ENCODE peak calls at places on chromosomes 4 and X, in four cellular contexts. P is GM12878, E is K562, Y is A549. U is an unnamed sample.

GRCh38 chr4:122900314-122900713 is 22.1 kb downstream of the NUDT6 start:
- DNase-seq in P (no peak), Y (no peak), E (no peak), U (no peak)

GRCh38 chrX:13759152-13759718 is 24.7 kb downstream of the OFD1 start:
- DNase-seq in Y (no peak), P (peak), E (no peak), U (no peak)

GRCh38 chrX:37846558-37846933 is 825 bp downstream of the DYNLT3 start:
- DNase-seq in P (no peak), Y (no peak), E (no peak), U (no peak)

GRCh38 chr4:107035711-107036601 is at the start of gene DKK2:
- DNase-seq in E (no peak), P (no peak), Y (no peak), U (peak)

GRCh38 chrX:149527705-149528104 is 13.1 kb upstream of the EOLA1 start:
- DNase-seq in E (peak), Y (peak), P (no peak), U (peak)

GRCh38 chrX:9765737-9766098 is at the start of gene GPR143:
- DNase-seq in E (no peak), Y (no peak), P (no peak), U (no peak)

GRCh38 chr4:1403591-1404572 is 2.4 kb downstream of the NKX1-1 start:
- DNase-seq in Y (no peak), P (no peak), E (no peak), U (peak)

GRCh38 chrX:87664381-87664780 is 146.8 kb downstream of the KLHL4 start:
- DNase-seq in P (no peak), Y (peak), E (peak), U (peak)

GRCh38 chr4:29046166-29046565 is 1674.0 kb upstream of the PCDH7 start:
- DNase-seq in P (no peak), E (no peak), Y (no peak), U (no peak)

GRCh38 chrX:115693476-115693875 is 132.5 kb downstream of the PLS3 start:
- DNase-seq in Y (no peak), P (no peak), E (no peak), U (no peak)

GRCh38 chrX:42027367-42028025 is 104.1 kb upstream of the CASK start:
- DNase-seq in Y (no peak), E (no peak), P (peak), U (no peak)

GRCh38 chr4:128481752-128482480 is 194.3 kb upstream of the PGRMC2 start:
- DNase-seq in P (no peak), Y (no peak), E (no peak), U (no peak)

GRCh38 chr4:38381788-38382187 is 282.2 kb upstream of the KLF3 start:
- DNase-seq in Y (no peak), P (no peak), E (no peak), U (peak)

GRCh38 chr4:146520894-146521542 is 722 bp downstream of the SLC10A7 start:
- DNase-seq in E (peak), P (peak), Y (peak), U (peak)

GRCh38 chr4:131509521-131509920 is 1639.6 kb upstream of the PCDH10 start:
- DNase-seq in E (no peak), Y (no peak), P (no peak), U (no peak)

GRCh38 chr4:117786566-117786965 is 247.7 kb upstream of the NDST3 start:
- DNase-seq in Y (no peak), P (no peak), E (no peak), U (no peak)

GRCh38 chr4:2141762-2142520 is 82.8 kb downstream of the NAT8L start:
- DNase-seq in Y (no peak), P (no peak), E (no peak), U (no peak)

GRCh38 chrX:2457289-2458133 is 43.3 kb downstream of the DHRSX start:
- DNase-seq in E (peak), Y (peak), P (no peak), U (no peak)

GRCh38 chrX:50860518-50860917 is 46.5 kb upstream of the SHROOM4 start:
- DNase-seq in Y (no peak), E (no peak), P (no peak), U (no peak)

GRCh38 chr4:8348071-8348470 is 78.5 kb downstream of the HTRA3 start:
- DNase-seq in E (no peak), Y (no peak), P (no peak), U (no peak)

GRCh38 chrX:19715711-19716638 is 171.4 kb downstream of the SH3KBP1 start:
- DNase-seq in E (no peak), Y (no peak), P (no peak), U (no peak)

GRCh38 chr4:3377557-3377956 is 64.2 kb upstream of the HGFAC start:
- DNase-seq in Y (no peak), E (no peak), P (no peak), U (no peak)

GRCh38 chr4:41050116-41050515 is 164.2 kb downstream of the APBB2 start:
- DNase-seq in P (no peak), Y (no peak), E (no peak), U (no peak)
- TF ChIP-seq RCOR1 in P (no peak), Y (no peak), E (no peak), U (no peak)

GRCh38 chr4:43339435-43339834 is 446.9 kb downstream of the GRXCR1 start:
- DNase-seq in P (no peak), Y (no peak), E (no peak), U (no peak)
- TF ChIP-seq RCOR1 in P (no peak), Y (no peak), E (no peak), U (no peak)

GRCh38 chr4:170374770-170375169 is 285.0 kb upstream of the AADAT start:
- DNase-seq in Y (peak), E (peak), P (no peak), U (peak)
- TF ChIP-seq RCOR1 in Y (no peak), E (no peak), P (no peak), U (no peak)

GRCh38 chr4:74121643-74122579 is 22.9 kb upstream of the CXCL2 start:
- DNase-seq in Y (no peak), P (no peak), E (no peak), U (no peak)
- TF ChIP-seq RCOR1 in Y (no peak), P (no peak), E (no peak), U (no peak)

GRCh38 chr4:177109769-177110168 is 199.9 kb upstream of the NEIL3 start:
- DNase-seq in Y (no peak), E (no peak), P (no peak), U (no peak)

GRCh38 chr4:177105526-177105925 is 204.1 kb upstream of the NEIL3 start:
- DNase-seq in E (no peak), Y (no peak), P (no peak), U (no peak)

GRCh38 chr4:177107288-177107901 is 202.3 kb upstream of the NEIL3 start:
- DNase-seq in Y (no peak), E (no peak), P (no peak), U (no peak)

GRCh38 chr4:177108708-177109107 is 201.0 kb upstream of the NEIL3 start:
- DNase-seq in E (no peak), Y (peak), P (no peak), U (no peak)
- TF ChIP-seq RCOR1 in E (no peak), Y (no peak), P (no peak), U (no peak)

DNA sequence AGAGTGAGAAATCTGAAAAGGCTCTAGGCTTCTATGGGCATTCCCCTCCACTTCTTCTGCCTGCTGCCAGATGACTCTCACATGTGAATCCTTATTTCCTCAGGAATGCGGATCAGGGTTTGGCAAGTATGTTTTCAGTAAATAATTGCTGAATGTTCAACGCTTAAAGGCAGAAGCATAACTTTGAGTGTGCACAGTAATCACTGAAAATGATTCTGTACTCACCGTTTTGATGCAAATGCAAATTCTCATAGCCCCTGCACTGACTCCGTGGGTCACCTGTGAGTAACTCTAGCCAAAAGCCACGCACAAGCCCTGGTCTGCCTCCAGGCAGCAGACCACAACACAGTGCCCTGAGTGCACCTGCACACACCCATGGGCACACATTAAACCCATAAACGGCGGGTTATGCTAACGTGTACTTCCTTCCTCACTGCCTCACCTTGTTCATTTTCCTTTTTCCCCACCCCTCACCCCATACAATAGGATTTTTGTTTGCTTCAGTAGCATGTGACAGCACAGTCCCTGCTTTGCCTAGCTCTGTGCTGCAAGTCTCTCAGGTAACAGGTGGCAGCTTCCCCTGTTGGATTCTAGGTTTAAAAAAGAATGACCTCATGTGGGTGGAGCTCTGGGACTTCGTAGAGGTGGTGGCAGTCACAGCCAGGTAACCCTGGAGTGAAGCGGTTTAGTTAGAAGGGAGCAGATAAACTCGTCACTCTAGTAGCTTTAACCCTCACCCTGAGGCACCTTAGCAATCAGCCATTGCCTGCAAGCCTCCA is at the start of gene ARHGEF38:
- DNase-seq in Y (peak), P (no peak), E (no peak), U (no peak)
- TF ChIP-seq RCOR1 in Y (no peak), P (no peak), E (no peak), U (no peak)

DNA sequence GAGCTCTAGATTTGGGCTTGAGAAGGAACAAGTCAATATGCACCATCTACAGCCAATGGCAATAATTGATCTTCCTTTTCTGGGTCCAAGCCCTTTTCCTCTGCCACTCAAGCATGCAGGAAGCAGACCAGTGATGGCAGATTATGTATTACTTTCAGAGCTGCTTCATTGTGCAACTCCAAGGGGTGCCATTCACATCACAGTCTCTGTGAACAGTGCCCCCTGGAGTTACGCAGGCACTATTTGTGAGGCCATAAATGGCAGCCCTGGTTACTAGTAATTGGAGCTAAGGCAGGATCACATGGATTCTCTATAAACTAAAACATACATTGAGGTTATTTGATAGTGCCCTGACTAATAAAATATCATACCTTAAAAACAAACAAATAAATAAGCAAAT is 313.4 kb upstream of the SLC7A11 start:
- DNase-seq in P (no peak), Y (peak), E (no peak), U (no peak)
- TF ChIP-seq RCOR1 in P (no peak), Y (no peak), E (no peak), U (no peak)

GRCh38 chrX:11351375-11352295 is 58.4 kb downstream of the AMELX start:
- DNase-seq in P (no peak), Y (no peak), E (no peak), U (no peak)
- TF ChIP-seq RCOR1 in P (no peak), Y (no peak), E (no peak), U (no peak)